ENCODE peak calls at places on chromosomes 11 and 22, in ten cellular contexts. O is esophagus squamous epithelium, U is uterus, T is cardiac muscle cell, Q is HCT116, Z is GM12878, C is kidney, F is neuronal stem cell, K is PC-9, G is IMR-90. A is an unnamed sample.
A peak's percentile ranks its signal among the peaks of the same experiment; 100 is the strongest.

GRCh38 chr11:9624448-9624847 is 39.4 kb upstream of the SWAP70 start:
- DNase-seq in G (no peak), C (no peak), T (no peak), U (no peak), K (no peak), Z (no peak), O (no peak), F (no peak), Q (no peak), A (no peak)

GRCh38 chr11:125091247-125091876 is 20.1 kb downstream of the TMEM218 start:
- DNase-seq in O (no peak), G (peak; percentile 77), U (no peak), Z (no peak), T (peak; percentile 89), K (peak; percentile 95), F (peak; percentile 71), C (no peak), Q (no peak), A (no peak)

GRCh38 chr11:1866226-1866625 is 13.3 kb downstream of the LSP1 start:
- DNase-seq in Z (no peak), T (no peak), K (no peak), U (no peak), G (no peak), O (no peak), C (peak; percentile 60), Q (no peak), F (no peak), A (no peak)

GRCh38 chr22:45948081-45948648 is 28.8 kb downstream of the WNT7B start:
- DNase-seq in G (no peak), Q (no peak), Z (no peak), F (no peak), T (no peak), U (no peak), K (no peak), C (no peak), O (no peak), A (no peak)

GRCh38 chr11:31882951-31883392 is 71.8 kb upstream of the PAX6 start:
- DNase-seq in Z (no peak), T (no peak), C (no peak), K (peak; percentile 90), F (peak; percentile 23), O (no peak), U (no peak), G (no peak), Q (no peak), A (peak; percentile 53)

GRCh38 chr11:26331911-26332571 is at the start of gene ANO3:
- DNase-seq in Q (no peak), O (no peak), T (peak; percentile 89), K (peak; percentile 47), C (peak; percentile 87), F (peak; percentile 91), U (peak; percentile 14), Z (no peak), G (peak; percentile 73), A (peak; percentile 67)

GRCh38 chr11:120137611-120138521 is at the start of gene TRIM29:
- DNase-seq in C (peak; percentile 93), F (no peak), T (no peak), K (peak; percentile 95), O (no peak), Z (no peak), Q (no peak), U (no peak), G (no peak), A (no peak)

GRCh38 chr11:46120711-46121327 is 435 bp downstream of the PHF21A start:
- DNase-seq in U (peak; percentile 67), F (peak; percentile 73), Z (no peak), C (no peak), T (peak; percentile 86), G (peak; percentile 78), O (no peak), Q (no peak), K (peak; percentile 72), A (peak; percentile 74)

GRCh38 chr22:24128024-24128423 is 53.3 kb upstream of the SUSD2 start:
- DNase-seq in F (no peak), C (no peak), Z (no peak), U (no peak), Q (no peak), O (no peak), T (no peak), K (no peak), G (no peak), A (no peak)

GRCh38 chr11:9030601-9031000 is 26.8 kb upstream of the NRIP3 start:
- DNase-seq in Z (no peak), O (no peak), U (no peak), F (no peak), K (no peak), Q (no peak), C (no peak), T (no peak), G (no peak), A (no peak)

GRCh38 chr22:46410291-46410808 is 74.8 kb downstream of the TRMU start:
- DNase-seq in Q (no peak), C (no peak), U (no peak), T (no peak), K (no peak), O (no peak), F (no peak), Z (no peak), G (no peak), A (no peak)

GRCh38 chr11:86449993-86450629 is 75.4 kb downstream of the CCDC81 start:
- DNase-seq in U (no peak), F (no peak), Z (no peak), T (no peak), C (no peak), K (no peak), G (no peak), O (no peak), Q (no peak), A (no peak)

GRCh38 chr11:1194977-1195689 is 27.7 kb upstream of the MUC5B start:
- DNase-seq in U (peak; percentile 10), F (no peak), C (peak; percentile 71), O (no peak), Q (no peak), K (no peak), G (no peak), Z (no peak), T (no peak), A (no peak)

GRCh38 chr11:46345881-46346484 is 1.3 kb upstream of the DGKZ start:
- DNase-seq in Q (no peak), T (no peak), Z (no peak), F (no peak), G (no peak), K (no peak), C (peak; percentile 73), O (no peak), U (no peak), A (no peak)

DNA sequence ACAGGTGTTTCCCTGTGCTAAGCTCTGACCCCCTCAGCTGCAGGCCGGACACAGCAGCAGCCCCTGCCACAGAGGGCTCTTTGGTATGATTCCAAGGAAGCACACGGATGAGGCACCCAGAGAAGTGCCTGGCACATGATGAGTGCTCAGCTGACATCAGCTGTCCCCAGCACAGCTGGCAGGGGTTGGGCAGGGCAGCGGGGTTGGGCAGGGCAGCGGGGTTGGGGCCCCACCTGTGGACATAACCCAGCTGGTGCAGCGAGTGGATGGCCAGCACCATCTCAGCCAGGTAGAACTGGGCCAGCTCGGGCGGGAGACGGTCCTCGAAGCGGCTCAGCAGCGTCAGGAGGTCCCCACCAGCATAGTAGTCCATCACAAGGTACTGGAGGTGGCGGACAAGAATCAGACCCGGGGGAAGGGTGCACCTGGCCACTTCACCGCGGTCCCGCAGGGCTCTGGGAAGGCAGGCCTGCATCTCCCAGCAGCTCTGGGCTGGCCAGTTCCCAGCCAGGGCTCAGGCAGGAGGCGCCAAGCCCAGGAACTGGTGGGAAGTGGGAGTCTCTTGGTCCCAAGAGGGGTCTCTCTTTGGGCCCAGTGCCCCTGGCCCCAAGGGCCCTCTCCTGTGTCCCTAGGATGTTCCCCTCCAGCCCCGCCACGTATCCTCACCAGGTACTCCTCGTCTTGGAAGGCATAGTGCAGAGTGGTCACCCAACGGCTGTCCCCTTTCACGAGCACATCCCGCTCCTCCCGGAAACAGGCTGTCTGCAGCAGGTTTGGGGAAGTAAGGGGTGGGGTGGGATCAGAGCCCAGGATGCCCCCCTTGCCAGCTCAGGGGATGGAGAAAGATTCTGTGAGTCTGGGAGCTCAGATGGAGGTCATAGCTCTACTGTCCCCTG is 4.3 kb downstream of the CDC42BPG start:
- DNase-seq in Z (no peak), F (no peak), G (no peak), T (no peak), C (peak; percentile 64), O (no peak), Q (no peak), K (no peak), U (no peak), A (no peak)
- H3K4me1 ChIP-seq in Z (peaks cover 10% of the 10 kb centered on the region), F (peaks cover 20% of the 10 kb centered on the region), G (peaks cover 6% of the 10 kb centered on the region), T (no peaks in the 10 kb centered on the region), C (peaks cover 10% of the 10 kb centered on the region), O (peaks cover 14% of the 10 kb centered on the region), Q (peaks cover 27% of the 10 kb centered on the region), K (peaks cover 42% of the 10 kb centered on the region), U (peaks cover 5% of the 10 kb centered on the region), A (peaks cover 26% of the 10 kb centered on the region)

DNA sequence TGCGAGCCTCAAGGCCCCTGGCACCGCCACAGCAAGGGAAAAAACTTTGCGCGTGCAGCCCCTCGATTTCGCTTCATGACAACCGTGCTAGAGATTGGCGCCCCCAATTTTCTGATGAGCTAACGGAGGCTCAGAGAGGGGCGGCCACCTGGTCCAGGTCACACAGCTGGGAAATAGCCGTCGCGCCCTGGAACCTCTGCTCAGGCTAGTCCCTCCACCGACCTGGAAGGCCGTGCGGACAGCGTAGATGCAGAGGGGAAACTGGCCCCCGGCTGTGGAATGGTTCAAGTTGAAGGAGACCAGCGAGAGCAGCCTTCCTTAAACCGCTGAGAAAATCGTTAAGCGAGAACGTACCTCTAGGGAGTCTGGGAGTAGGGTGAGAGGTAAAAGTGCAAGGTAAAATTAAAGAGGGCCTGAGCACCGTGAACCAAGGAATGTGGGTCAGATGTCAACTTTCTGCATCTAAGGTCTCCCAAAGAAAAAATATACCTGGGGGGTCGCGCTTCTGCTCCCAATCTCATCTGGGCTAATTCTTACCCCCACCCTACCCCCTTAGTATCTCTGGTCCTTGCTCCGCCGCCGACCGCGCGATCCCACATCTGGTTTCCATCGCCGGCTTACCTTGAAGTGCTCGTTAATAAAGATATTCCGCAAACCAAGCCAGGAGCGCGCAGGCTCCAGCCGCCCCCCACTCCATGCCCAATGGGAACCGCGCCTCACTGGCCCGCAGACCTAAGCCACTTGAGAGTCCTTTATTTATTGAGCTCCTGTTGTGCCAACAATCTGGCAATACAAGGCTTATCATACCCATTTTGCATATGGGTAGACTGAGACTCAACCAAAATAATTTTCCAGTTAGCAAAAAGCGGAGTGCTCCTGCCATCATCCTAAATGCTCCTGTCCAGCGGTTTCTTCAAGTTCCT is 1.7 kb upstream of the ALX4 start:
- DNase-seq in O (no peak), F (no peak), Z (no peak), T (no peak), U (no peak), C (peak; percentile 64), K (no peak), G (no peak), Q (no peak), A (no peak)
- H3K4me1 ChIP-seq in O (peaks cover 19% of the 10 kb centered on the region), F (peaks cover 2% of the 10 kb centered on the region), Z (no peaks in the 10 kb centered on the region), T (peaks cover 11% of the 10 kb centered on the region), U (peaks cover 23% of the 10 kb centered on the region), C (peaks cover 14% of the 10 kb centered on the region), K (no peaks in the 10 kb centered on the region), G (no peaks in the 10 kb centered on the region), Q (no peaks in the 10 kb centered on the region), A (peaks cover 46% of the 10 kb centered on the region)

GRCh38 chr22:22940961-22941605 is 53.5 kb downstream of the IGLL5 start:
- DNase-seq in Q (no peak), G (no peak), O (no peak), C (no peak), K (no peak), T (no peak), U (no peak), F (no peak), Z (no peak), A (no peak)
- H3K4me1 ChIP-seq in Q (peaks cover 3% of the 10 kb centered on the region), G (no peaks in the 10 kb centered on the region), O (no peaks in the 10 kb centered on the region), C (peaks cover 2% of the 10 kb centered on the region), K (no peaks in the 10 kb centered on the region), T (no peaks in the 10 kb centered on the region), U (no peaks in the 10 kb centered on the region), F (peaks cover 4% of the 10 kb centered on the region), Z (peaks cover 92% of the 10 kb centered on the region), A (peaks cover 19% of the 10 kb centered on the region)

GRCh38 chr11:33735166-33735425 is 1.1 kb downstream of the CD59 start:
- DNase-seq in O (no peak), T (no peak), Q (no peak), G (no peak), F (no peak), Z (no peak), U (no peak), C (no peak), K (no peak), A (no peak)
- H3K4me1 ChIP-seq in O (peaks cover 33% of the 10 kb centered on the region), T (peaks cover 20% of the 10 kb centered on the region), Q (peaks cover 13% of the 10 kb centered on the region), G (peaks cover 20% of the 10 kb centered on the region), F (peaks cover 7% of the 10 kb centered on the region), Z (peaks cover 17% of the 10 kb centered on the region), U (no peaks in the 10 kb centered on the region), C (peaks cover 17% of the 10 kb centered on the region), K (peaks cover 52% of the 10 kb centered on the region), A (peaks cover 48% of the 10 kb centered on the region)